ENCODE peak calls at places on chromosomes 12 and 14, in four cellular contexts. H is HCT116, S is endodermal cell, E is body of pancreas. P is an unnamed sample.
A peak's percentile ranks its signal among the peaks of the same experiment; 100 is the strongest.

GRCh38 chr14:78029471-78030372 is 140.5 kb upstream of the NRXN3 start:
- DNase-seq in H (no peak), E (no peak), S (peak; percentile 86), P (no peak)

GRCh38 chr12:15336772-15337553 is 14.7 kb downstream of the PTPRO start:
- DNase-seq in H (no peak), S (no peak), E (no peak), P (no peak)

GRCh38 chr14:78633747-78634146 is 463.6 kb downstream of the NRXN3 start:
- DNase-seq in S (peak; percentile 57), H (no peak), E (no peak), P (no peak)

GRCh38 chr12:101799774-101800173 is 31.0 kb downstream of the GNPTAB start:
- DNase-seq in E (no peak), S (no peak), H (no peak), P (no peak)

GRCh38 chr14:78863143-78863542 is 693.0 kb downstream of the NRXN3 start:
- DNase-seq in S (peak; percentile 86), H (no peak), E (peak; percentile 37), P (no peak)

GRCh38 chr12:45547822-45548221 is 181.7 kb upstream of the ARID2 start:
- DNase-seq in H (no peak), S (no peak), E (no peak), P (no peak)

GRCh38 chr12:66539451-66539850 is 139.4 kb downstream of the GRIP1 start:
- DNase-seq in S (no peak), H (no peak), E (no peak), P (no peak)

GRCh38 chr12:12899530-12900380 is 8.4 kb downstream of the GPRC5A start:
- DNase-seq in H (no peak), S (no peak), E (no peak), P (no peak)

GRCh38 chr12:28343687-28344086 is 153.4 kb downstream of the CCDC91 start:
- DNase-seq in E (no peak), H (no peak), S (no peak), P (no peak)

GRCh38 chr14:96587823-96588385 is 85.7 kb downstream of the PAPOLA start:
- DNase-seq in S (peak; percentile 36), E (no peak), H (no peak), P (no peak)

GRCh38 chr14:53391631-53392030 is 238.5 kb upstream of the DDHD1 start:
- DNase-seq in E (no peak), S (no peak), H (peak; percentile 88), P (no peak)

GRCh38 chr12:121688966-121689365 is 19.5 kb upstream of the MORN3 start:
- DNase-seq in E (no peak), S (no peak), H (no peak), P (no peak)

GRCh38 chr14:99143126-99143525 is 128.9 kb downstream of the BCL11B start:
- DNase-seq in S (peak; percentile 81), E (no peak), H (no peak), P (no peak)

GRCh38 chr12:24768415-24768814 is 180.5 kb downstream of the BCAT1 start:
- DNase-seq in S (no peak), H (no peak), E (no peak), P (no peak)

GRCh38 chr12:108316153-108316892 is 22.8 kb downstream of the CMKLR1 start:
- DNase-seq in E (no peak), S (peak; percentile 92), H (no peak), P (no peak)

GRCh38 chr14:46433381-46433780 is 218.2 kb downstream of the RPL10L start:
- DNase-seq in E (no peak), H (no peak), S (no peak), P (no peak)

GRCh38 chr12:49875115-49875720 is 28.5 kb downstream of the FAIM2 start:
- DNase-seq in E (no peak), H (no peak), S (peak; percentile 38), P (peak; percentile 7)

DNA sequence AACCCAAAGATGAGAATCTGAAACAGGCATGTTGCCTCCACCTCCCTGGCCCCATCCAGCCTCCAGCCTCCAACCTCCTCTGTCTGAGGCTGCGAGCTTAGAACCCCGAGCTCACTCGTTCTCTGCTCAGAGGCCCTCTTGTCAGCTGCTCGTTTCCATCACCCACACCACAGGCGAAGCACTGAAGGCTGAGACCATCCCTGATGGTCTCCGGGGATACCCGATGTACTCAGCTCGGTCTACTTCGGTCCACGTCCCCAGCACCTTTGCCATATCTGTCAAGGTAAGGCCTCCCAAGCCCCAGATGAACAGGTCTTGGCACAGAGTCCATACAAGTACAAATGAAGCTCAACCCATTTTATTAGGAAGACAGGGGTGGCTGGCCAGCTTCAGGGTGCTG is 72.4 kb downstream of the TTC7B start:
- DNase-seq in S (no peak), E (no peak), H (no peak), P (no peak)
- H3K27ac ChIP-seq in S (no peak overlapping the region), E (no peak overlapping the region), H (no peak overlapping the region), P (peak overlapping the region; percentile 83)

GRCh38 chr12:114683709-114684097 is 272 bp downstream of the TBX3 start:
- DNase-seq in E (no peak), S (no peak), H (no peak), P (no peak)

GRCh38 chr12:114682920-114683708 is 861 bp downstream of the TBX3 start:
- DNase-seq in E (no peak), S (peak; percentile 88), H (no peak), P (no peak)

GRCh38 chr12:114680498-114681148 is 3.4 kb downstream of the TBX3 start:
- DNase-seq in E (no peak), H (no peak), S (peak; percentile 44), P (no peak)

GRCh38 chr12:114681149-114681849 is 2.7 kb downstream of the TBX3 start:
- DNase-seq in E (no peak), S (peak; percentile 71), H (no peak), P (no peak)

DNA sequence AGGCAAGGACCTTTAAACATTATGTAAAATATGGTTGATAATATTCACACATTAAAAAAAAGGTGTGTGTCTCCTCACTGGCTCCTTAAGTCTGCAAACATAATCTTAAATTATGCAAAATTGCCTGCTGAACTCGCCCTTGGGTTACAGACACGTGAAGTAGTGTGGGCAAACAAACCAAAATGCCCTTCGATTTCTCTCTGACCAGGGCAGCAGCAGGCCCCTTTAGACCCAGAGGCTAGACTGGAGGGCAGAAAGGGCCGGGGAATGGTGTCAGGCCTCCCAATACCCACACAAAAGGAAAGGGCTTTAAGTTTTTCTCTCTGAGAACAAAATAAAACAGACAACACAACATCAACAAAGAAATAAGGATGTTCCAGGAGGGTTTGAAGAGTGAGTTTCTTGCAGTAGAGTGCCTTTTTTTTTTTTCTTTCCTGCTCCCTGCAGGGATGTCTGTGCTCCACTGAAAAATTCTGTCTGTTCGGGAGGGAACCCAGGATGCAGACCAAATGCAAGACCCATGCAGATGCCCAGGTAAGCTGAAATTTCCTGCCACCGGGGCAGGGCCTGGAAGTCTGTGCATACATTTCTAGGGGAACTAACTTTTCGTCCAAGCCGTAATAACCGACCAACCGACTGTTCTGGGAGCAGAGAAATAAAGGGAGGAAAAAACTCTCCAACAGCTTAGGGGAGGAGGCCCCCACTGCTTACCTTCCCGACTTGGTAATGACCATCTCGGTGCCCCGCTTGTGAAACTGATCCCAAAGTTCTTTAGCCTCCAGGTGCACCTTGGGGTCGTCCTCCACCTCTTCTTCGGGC is 1.7 kb downstream of the TBX3 start:
- DNase-seq in H (no peak), S (peak; percentile 66), E (no peak), P (no peak)
- H3K27ac ChIP-seq in H (peak overlapping the region; percentile 89), S (no peak overlapping the region), E (peak overlapping the region; percentile 27), P (peak overlapping the region; percentile 91)

GRCh38 chr12:69686731-69687130 is 12.4 kb downstream of the BEST3 start:
- DNase-seq in H (no peak), E (no peak), S (no peak), P (no peak)

GRCh38 chr12:69687390-69687789 is 11.7 kb downstream of the BEST3 start:
- DNase-seq in E (no peak), S (no peak), H (no peak), P (no peak)

GRCh38 chr12:69688496-69689427 is 10.3 kb downstream of the BEST3 start:
- DNase-seq in H (peak; percentile 80), S (peak; percentile 95), E (peak; percentile 17), P (peak; percentile 59)

GRCh38 chr12:69689638-69690037 is 9.5 kb downstream of the BEST3 start:
- DNase-seq in H (no peak), E (no peak), S (peak; percentile 57), P (no peak)

DNA sequence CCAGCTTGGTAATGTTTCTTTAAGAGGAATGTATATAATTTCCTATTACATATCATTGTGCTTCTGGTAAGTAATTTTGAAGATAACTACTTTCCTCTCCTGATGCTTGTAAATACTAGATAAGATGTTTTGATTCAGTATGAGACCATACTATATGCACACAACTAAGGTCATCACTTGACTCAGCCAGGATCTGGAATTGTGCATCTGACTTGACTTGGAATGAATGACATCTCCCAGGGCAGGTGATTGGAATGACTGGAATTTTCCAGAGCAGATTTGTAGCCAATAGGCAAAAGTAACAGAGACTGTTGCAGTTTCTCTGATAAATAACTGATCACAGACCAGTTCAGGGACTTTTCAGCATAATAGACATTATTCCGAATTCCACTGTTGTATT is 11.1 kb downstream of the BEST3 start:
- DNase-seq in E (no peak), H (no peak), S (no peak), P (no peak)
- H3K27ac ChIP-seq in E (no peak overlapping the region), H (no peak overlapping the region), S (no peak overlapping the region), P (no peak overlapping the region)

DNA sequence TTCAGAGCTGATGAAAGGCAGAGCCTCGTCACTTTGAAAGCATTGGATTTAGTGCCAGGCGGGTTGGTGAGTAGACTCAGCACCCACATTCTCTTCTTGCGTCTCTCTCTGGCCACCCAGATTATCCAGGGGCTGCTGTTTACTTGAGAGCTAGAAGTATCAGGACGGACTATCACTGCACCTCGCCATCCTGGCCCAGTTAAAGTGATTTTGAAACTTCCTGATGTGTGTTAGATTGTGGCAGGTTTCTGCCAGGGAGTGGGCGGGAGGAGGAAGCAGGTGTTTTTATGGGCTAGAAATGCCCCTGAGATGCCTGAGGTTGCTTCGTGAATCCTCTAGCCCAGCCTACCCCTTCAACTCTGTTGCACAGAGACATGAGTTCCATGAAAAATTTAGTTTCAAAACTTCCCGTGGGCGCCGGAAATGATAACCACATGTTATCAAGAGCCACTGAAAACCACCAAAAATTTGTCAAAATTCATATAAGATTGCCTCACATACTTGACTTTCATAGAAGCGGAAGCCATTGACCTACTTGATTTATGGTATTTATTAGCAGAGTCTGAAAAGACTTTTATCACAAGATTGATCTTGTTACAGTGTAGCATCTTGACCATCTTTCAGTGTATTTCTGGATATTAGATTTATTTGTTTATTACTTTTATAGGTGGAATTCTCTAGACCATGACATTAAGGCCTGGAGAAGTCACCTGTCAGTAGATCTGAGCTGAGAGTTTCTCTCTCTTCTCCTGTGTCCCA is 466.0 kb downstream of the RAD51B start:
- DNase-seq in E (no peak), S (no peak), H (no peak), P (no peak)
- H3K27ac ChIP-seq in E (no peak overlapping the region), S (no peak overlapping the region), H (no peak overlapping the region), P (peak overlapping the region; percentile 12)

DNA sequence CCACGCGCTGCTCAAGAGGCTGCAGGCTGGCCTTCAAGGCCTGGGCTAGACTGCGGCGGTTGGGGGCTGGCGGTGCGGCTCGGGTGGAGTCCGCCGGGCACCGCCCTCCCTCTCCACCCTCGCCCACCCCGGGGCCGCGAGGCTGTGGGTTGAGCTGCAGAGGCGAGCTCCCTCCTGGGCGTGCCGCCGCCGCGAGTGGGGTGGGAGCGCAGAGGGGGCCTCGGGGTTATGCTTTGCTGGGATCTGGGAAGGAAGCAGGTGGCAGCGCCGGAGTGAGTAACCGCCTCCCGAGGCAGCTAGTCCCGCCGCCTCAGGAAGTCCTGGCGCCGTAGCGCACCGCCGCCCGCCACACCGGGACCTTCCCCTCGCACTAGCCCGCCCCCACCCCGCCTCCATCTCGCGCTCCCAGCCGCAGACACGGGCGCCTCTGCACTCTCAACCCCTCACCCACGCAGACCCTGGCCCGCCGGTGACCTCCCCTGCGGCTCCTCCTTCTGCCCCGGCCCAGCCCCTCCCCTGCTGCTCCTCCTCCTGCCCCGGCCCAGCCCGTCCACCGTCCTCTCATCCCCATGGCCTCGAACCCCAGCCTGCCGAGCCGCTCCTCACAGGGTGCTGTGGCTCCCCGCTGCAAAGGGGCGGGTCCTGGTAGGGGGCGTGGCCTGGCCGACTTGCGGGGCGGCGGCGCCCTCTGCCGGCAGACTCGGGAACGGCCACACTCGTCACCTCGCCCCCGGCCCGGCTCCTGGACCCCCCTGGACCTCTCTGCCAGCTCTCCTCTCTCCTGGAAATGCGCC is 16.6 kb downstream of the TAMALIN start:
- DNase-seq in H (peak; percentile 62), S (peak; percentile 98), E (peak; percentile 93), P (no peak)
- H3K27ac ChIP-seq in H (peak overlapping the region; percentile 77), S (no peak overlapping the region), E (peak overlapping the region; percentile 60), P (no peak overlapping the region)